ENCODE peak calls at places on chromosome 12, in five cellular contexts. One of them, this sample, is unnamed.

GRCh38 chr12:110689002-110689600 is at the start of gene HVCN1:
- DNase-seq in K562: peak; percentile 87
- DNase-seq in IMR-90: no peak
- DNase-seq in ovary: peak; percentile 77
- DNase-seq in NB4: peak; percentile 93
- DNase-seq in this sample: no peak

GRCh38 chr12:27627123-27627835 is 69.0 kb upstream of the REP15 start:
- DNase-seq in NB4: peak; percentile 66
- DNase-seq in ovary: no peak
- DNase-seq in IMR-90: peak; percentile 79
- DNase-seq in K562: no peak
- DNase-seq in this sample: no peak

GRCh38 chr12:6847676-6848075 is 3.4 kb downstream of the CDCA3 start:
- DNase-seq in IMR-90: no peak
- DNase-seq in NB4: no peak
- DNase-seq in K562: no peak
- DNase-seq in ovary: no peak
- DNase-seq in this sample: no peak

GRCh38 chr12:14193623-14194022 is 171.9 kb upstream of the ATF7IP start:
- DNase-seq in IMR-90: no peak
- DNase-seq in NB4: no peak
- DNase-seq in K562: no peak
- DNase-seq in ovary: no peak
- DNase-seq in this sample: no peak

GRCh38 chr12:132955094-132955932 is 793 bp downstream of the ZNF605 start:
- DNase-seq in IMR-90: peak; percentile 67
- DNase-seq in ovary: peak; percentile 59
- DNase-seq in K562: no peak
- DNase-seq in NB4: peak; percentile 82
- DNase-seq in this sample: peak; percentile 49

GRCh38 chr12:13661005-13661887 is 320.2 kb downstream of the GRIN2B start:
- DNase-seq in NB4: peak; percentile 45
- DNase-seq in ovary: peak; percentile 28
- DNase-seq in K562: peak; percentile 28
- DNase-seq in IMR-90: peak; percentile 47
- DNase-seq in this sample: peak; percentile 5

GRCh38 chr12:114294303-114294685 is 111.7 kb downstream of the TBX5 start:
- DNase-seq in NB4: no peak
- DNase-seq in IMR-90: peak; percentile 10
- DNase-seq in K562: no peak
- DNase-seq in ovary: no peak
- DNase-seq in this sample: no peak

GRCh38 chr12:2335517-2335916 is 282.7 kb downstream of the CACNA1C start:
- DNase-seq in IMR-90: peak; percentile 37
- DNase-seq in ovary: no peak
- DNase-seq in NB4: no peak
- DNase-seq in K562: no peak
- DNase-seq in this sample: no peak

GRCh38 chr12:122937622-122938091 is 28.6 kb downstream of the ABCB9 start:
- DNase-seq in NB4: peak; percentile 71
- DNase-seq in IMR-90: no peak
- DNase-seq in K562: no peak
- DNase-seq in ovary: no peak
- DNase-seq in this sample: no peak

GRCh38 chr12:62305778-62306177 is 45.6 kb downstream of the USP15 start:
- DNase-seq in K562: no peak
- DNase-seq in NB4: no peak
- DNase-seq in ovary: no peak
- DNase-seq in IMR-90: no peak
- DNase-seq in this sample: no peak

GRCh38 chr12:9342614-9343353 is 134.6 kb upstream of the PZP start:
- DNase-seq in K562: no peak
- DNase-seq in ovary: no peak
- DNase-seq in IMR-90: no peak
- DNase-seq in NB4: no peak
- DNase-seq in this sample: no peak

GRCh38 chr12:23204933-23205778 is 580.2 kb downstream of the ETNK1 start:
- DNase-seq in ovary: no peak
- DNase-seq in IMR-90: peak; percentile 67
- DNase-seq in K562: peak; percentile 67
- DNase-seq in NB4: peak; percentile 79
- DNase-seq in this sample: peak; percentile 64

GRCh38 chr12:49263400-49263763 is 1.5 kb upstream of the TUBA1C start:
- DNase-seq in K562: no peak
- DNase-seq in ovary: no peak
- DNase-seq in IMR-90: no peak
- DNase-seq in NB4: no peak
- DNase-seq in this sample: no peak

GRCh38 chr12:49264466-49264872 is 413 bp upstream of the TUBA1C start:
- DNase-seq in K562: peak; percentile 78
- DNase-seq in NB4: no peak
- DNase-seq in ovary: no peak
- DNase-seq in IMR-90: no peak
- DNase-seq in this sample: peak; percentile 76

GRCh38 chr12:49260831-49261363 is 4.0 kb upstream of the TUBA1C start:
- DNase-seq in NB4: no peak
- DNase-seq in K562: no peak
- DNase-seq in IMR-90: no peak
- DNase-seq in ovary: no peak
- DNase-seq in this sample: no peak

GRCh38 chr12:49261726-49262125 is 3.2 kb upstream of the TUBA1C start:
- DNase-seq in ovary: no peak
- DNase-seq in K562: no peak
- DNase-seq in NB4: no peak
- DNase-seq in IMR-90: peak; percentile 83
- DNase-seq in this sample: no peak

DNA sequence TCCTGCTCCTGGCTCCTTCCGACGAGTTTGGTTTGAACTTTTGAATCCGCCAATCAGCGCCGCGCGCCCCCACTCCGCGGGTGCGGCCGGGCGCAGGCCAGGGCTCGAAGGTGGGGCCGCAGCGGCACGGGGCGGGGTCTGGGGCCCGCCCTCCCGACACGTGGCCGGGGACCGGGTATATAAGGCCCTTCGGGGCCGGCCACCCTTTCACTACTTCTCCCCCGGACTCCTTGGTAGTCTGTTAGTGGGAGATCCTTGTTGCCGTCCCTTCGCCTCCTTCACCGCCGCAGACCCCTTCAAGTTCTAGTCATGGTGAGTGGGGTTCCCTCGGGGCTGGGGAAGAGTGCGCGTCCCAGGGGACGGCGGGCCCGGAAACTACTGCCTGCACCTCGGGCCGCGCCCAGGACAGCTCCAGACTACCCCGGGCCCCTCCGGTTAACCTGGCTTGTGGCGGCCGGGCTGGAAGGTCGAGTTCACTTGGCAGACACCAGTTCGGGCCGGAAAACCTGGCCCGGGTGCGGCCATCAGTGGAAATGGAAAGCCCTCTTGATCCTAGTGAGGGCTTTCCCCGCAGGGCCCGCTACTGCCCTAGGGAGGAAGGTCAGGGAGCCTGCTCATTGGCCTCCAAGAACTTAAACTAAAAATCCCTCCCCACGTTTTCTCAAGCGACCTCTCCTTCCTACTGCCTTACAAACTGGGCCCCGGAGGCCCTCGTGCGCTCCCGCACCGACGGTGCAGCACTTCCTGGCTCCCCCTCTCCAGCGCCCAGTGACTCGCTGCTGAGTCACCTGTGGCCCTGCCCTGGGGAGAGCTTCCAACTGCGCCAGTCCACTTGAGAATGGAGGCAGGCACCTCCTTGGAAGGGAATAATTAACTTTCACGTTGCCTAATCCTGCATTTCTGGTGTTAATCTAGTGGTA is at the start of gene TUBA1C:
- DNase-seq in ovary: peak; percentile 95
- DNase-seq in IMR-90: peak; percentile 95
- DNase-seq in NB4: peak; percentile 97
- DNase-seq in K562: peak; percentile 95
- DNase-seq in this sample: peak; percentile 93
- TF ChIP-seq POLR2A in ovary: peak; percentile 65
- TF ChIP-seq POLR2A in IMR-90: peak; percentile 99
- TF ChIP-seq POLR2A in NB4: peak; percentile 99
- TF ChIP-seq POLR2A in K562: peak; percentile 100
- TF ChIP-seq POLR2A in this sample: peak; percentile 99

GRCh38 chr12:46661161-46661845 is 164.5 kb downstream of the SLC38A4 start:
- DNase-seq in IMR-90: peak; percentile 95
- DNase-seq in NB4: peak; percentile 89
- DNase-seq in K562: no peak
- DNase-seq in ovary: no peak
- DNase-seq in this sample: peak; percentile 55

GRCh38 chr12:46659032-46659703 is 166.6 kb downstream of the SLC38A4 start:
- DNase-seq in NB4: no peak
- DNase-seq in ovary: no peak
- DNase-seq in IMR-90: peak; percentile 36
- DNase-seq in K562: no peak
- DNase-seq in this sample: no peak

GRCh38 chr12:46660719-46661118 is 165.1 kb downstream of the SLC38A4 start:
- DNase-seq in IMR-90: peak; percentile 61
- DNase-seq in K562: no peak
- DNase-seq in NB4: peak; percentile 76
- DNase-seq in ovary: no peak
- DNase-seq in this sample: no peak

GRCh38 chr12:46660276-46660675 is 165.5 kb downstream of the SLC38A4 start:
- DNase-seq in IMR-90: peak; percentile 30
- DNase-seq in ovary: no peak
- DNase-seq in NB4: peak; percentile 25
- DNase-seq in K562: no peak
- DNase-seq in this sample: no peak

DNA sequence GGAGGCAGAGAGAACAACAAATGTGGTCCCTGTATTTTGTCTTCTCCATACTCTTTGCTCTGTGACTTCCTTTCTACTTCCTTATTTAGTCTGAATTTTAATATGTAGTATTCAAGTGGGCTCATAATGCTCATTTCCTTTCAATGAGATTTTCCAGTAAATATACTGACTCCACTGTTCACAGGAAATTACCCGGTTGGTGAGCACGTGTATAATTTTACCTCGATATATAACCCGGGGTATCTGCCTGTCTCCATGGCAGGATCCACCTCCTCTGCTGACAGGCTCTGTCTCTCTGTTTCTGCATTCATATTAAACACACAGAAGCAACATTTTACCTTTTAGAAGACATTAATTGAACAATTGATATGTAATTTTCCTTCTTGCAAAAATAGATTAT is 166.0 kb downstream of the SLC38A4 start:
- DNase-seq in NB4: peak; percentile 27
- DNase-seq in K562: no peak
- DNase-seq in IMR-90: no peak
- DNase-seq in ovary: no peak
- DNase-seq in this sample: no peak
- TF ChIP-seq POLR2A in NB4: no peak
- TF ChIP-seq POLR2A in K562: no peak
- TF ChIP-seq POLR2A in IMR-90: no peak
- TF ChIP-seq POLR2A in ovary: no peak
- TF ChIP-seq POLR2A in this sample: no peak

DNA sequence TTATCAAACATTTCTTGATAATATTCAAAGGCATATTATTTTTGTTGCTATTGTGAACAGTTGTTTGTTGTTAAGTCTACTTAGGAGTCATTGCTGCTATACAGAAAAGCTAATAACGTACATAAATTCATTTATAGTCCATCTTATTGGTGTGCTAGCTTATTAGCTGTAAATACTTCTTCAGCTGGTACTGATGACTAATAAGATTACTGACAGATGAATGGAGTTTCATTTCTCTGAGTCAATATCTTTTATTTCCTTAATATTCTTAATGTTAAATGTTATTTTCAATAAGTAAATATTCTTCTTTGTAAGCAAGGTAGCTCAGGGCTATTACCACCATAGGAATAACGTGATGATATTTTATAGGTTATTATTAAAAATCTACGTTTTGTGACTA is 139.4 kb upstream of the SLCO1C1 start:
- DNase-seq in ovary: no peak
- DNase-seq in IMR-90: no peak
- DNase-seq in K562: no peak
- DNase-seq in NB4: no peak
- DNase-seq in this sample: no peak
- TF ChIP-seq POLR2A in ovary: no peak
- TF ChIP-seq POLR2A in IMR-90: no peak
- TF ChIP-seq POLR2A in K562: no peak
- TF ChIP-seq POLR2A in NB4: no peak
- TF ChIP-seq POLR2A in this sample: no peak

GRCh38 chr12:75633789-75634188 is 122.4 kb upstream of the KRR1 start:
- DNase-seq in IMR-90: no peak
- DNase-seq in K562: no peak
- DNase-seq in ovary: no peak
- DNase-seq in NB4: no peak
- DNase-seq in this sample: no peak
- TF ChIP-seq POLR2A in IMR-90: no peak
- TF ChIP-seq POLR2A in K562: no peak
- TF ChIP-seq POLR2A in ovary: no peak
- TF ChIP-seq POLR2A in NB4: no peak
- TF ChIP-seq POLR2A in this sample: no peak